ENCODE peak calls at places on chromosomes 7 and 10, in seven cellular contexts. L, T, Z, K, P, X and B are unnamed samples.
A peak's percentile ranks its signal among the peaks of the same experiment; 100 is the strongest.

GRCh38 chr7:98935811-98936210 is 57.5 kb downstream of the TRRAP start:
- DNase-seq in L (no peak), T (no peak), Z (no peak), K (peak; percentile 68), P (no peak), X (no peak), B (no peak)

GRCh38 chr7:79612027-79612426 is 158.6 kb upstream of the MAGI2 start:
- DNase-seq in L (no peak), T (no peak), Z (no peak), K (no peak), P (no peak), X (no peak), B (no peak)

GRCh38 chr7:155560196-155560595 is 13.8 kb upstream of the CNPY1 start:
- DNase-seq in L (no peak), T (no peak), Z (no peak), K (no peak), P (no peak), X (no peak), B (no peak)

GRCh38 chr10:59361659-59362183 is 628 bp downstream of the FAM13C start:
- DNase-seq in L (no peak), T (no peak), Z (no peak), K (peak; percentile 4), P (no peak), X (no peak), B (no peak)

GRCh38 chr7:116434820-116435341 is 64.7 kb upstream of the CAV2 start:
- DNase-seq in L (no peak), T (no peak), Z (no peak), K (peak; percentile 87), P (no peak), X (peak; percentile 52), B (no peak)

GRCh38 chr10:92747600-92747999 is 57.8 kb downstream of the HHEX start:
- DNase-seq in L (peak; percentile 63), T (no peak), Z (no peak), K (no peak), P (peak; percentile 32), X (no peak), B (peak; percentile 23)

GRCh38 chr10:14063531-14064317 is 267.0 kb downstream of the FRMD4A start:
- DNase-seq in L (no peak), T (no peak), Z (no peak), K (peak; percentile 87), P (no peak), X (peak; percentile 91), B (no peak)

GRCh38 chr7:84237533-84238173 is 43.1 kb upstream of the SEMA3A start:
- DNase-seq in L (no peak), T (no peak), Z (no peak), K (peak; percentile 99), P (no peak), X (peak; percentile 95), B (no peak)

GRCh38 chr7:22219036-22219435 is 137.9 kb downstream of the RAPGEF5 start:
- DNase-seq in L (no peak), T (no peak), Z (no peak), K (no peak), P (no peak), X (no peak), B (no peak)

GRCh38 chr7:93461350-93461749 is 113.2 kb downstream of the CALCR start:
- DNase-seq in L (no peak), T (no peak), Z (no peak), K (no peak), P (no peak), X (no peak), B (no peak)

GRCh38 chr10:22042557-22043326 is 39.2 kb upstream of the DNAJC1 start:
- DNase-seq in L (no peak), T (no peak), Z (no peak), K (no peak), P (no peak), X (no peak), B (no peak)

GRCh38 chr7:106964455-106964854 is 80.0 kb upstream of the PRKAR2B start:
- DNase-seq in L (no peak), T (no peak), Z (no peak), K (peak; percentile 11), P (no peak), X (no peak), B (no peak)

GRCh38 chr7:133702078-133702477 is 425.1 kb upstream of the LRGUK start:
- DNase-seq in L (no peak), T (no peak), Z (no peak), K (no peak), P (no peak), X (no peak), B (no peak)

GRCh38 chr7:37920305-37920618 is 178 bp upstream of the EPDR1 start:
- DNase-seq in L (no peak), T (no peak), Z (no peak), K (no peak), P (no peak), X (no peak), B (no peak)

GRCh38 chr10:63528084-63528744 is 7.0 kb downstream of the REEP3 start:
- DNase-seq in L (no peak), T (no peak), Z (no peak), K (no peak), P (no peak), X (no peak), B (no peak)

GRCh38 chr7:13778967-13779366 is 210.5 kb downstream of the ETV1 start:
- DNase-seq in L (peak; percentile 63), T (no peak), Z (no peak), K (peak; percentile 35), P (no peak), X (peak; percentile 21), B (no peak)

GRCh38 chr7:47806701-47807103 is 141.6 kb downstream of the PKD1L1 start:
- DNase-seq in L (peak; percentile 73), T (no peak), Z (no peak), K (no peak), P (no peak), X (peak; percentile 33), B (no peak)

GRCh38 chr10:125200396-125200795 is 40.0 kb upstream of the CTBP2 start:
- DNase-seq in L (no peak), T (no peak), Z (no peak), K (no peak), P (no peak), X (no peak), B (no peak)

GRCh38 chr10:3538850-3539531 is 246.0 kb downstream of the KLF6 start:
- DNase-seq in L (no peak), T (peak; percentile 87), Z (peak; percentile 30), K (peak; percentile 97), P (no peak), X (peak; percentile 92), B (no peak)

GRCh38 chr7:29538322-29538874 is 25.2 kb upstream of the PRR15 start:
- DNase-seq in L (no peak), T (no peak), Z (no peak), K (no peak), P (no peak), X (no peak), B (no peak)

GRCh38 chr7:94654764-94655561 is 970 bp downstream of the SGCE start:
- DNase-seq in L (no peak), T (no peak), Z (no peak), K (peak; percentile 48), P (no peak), X (peak; percentile 67), B (no peak)

GRCh38 chr10:95742529-95742884 is 13.5 kb upstream of the ENTPD1 start:
- DNase-seq in L (no peak), T (no peak), Z (peak; percentile 46), K (peak; percentile 5), P (peak; percentile 52), X (peak; percentile 16), B (no peak)

GRCh38 chr7:125136341-125136740 is 206.7 kb upstream of the POT1 start:
- DNase-seq in L (no peak), T (no peak), Z (no peak), K (no peak), P (no peak), X (no peak), B (no peak)

DNA sequence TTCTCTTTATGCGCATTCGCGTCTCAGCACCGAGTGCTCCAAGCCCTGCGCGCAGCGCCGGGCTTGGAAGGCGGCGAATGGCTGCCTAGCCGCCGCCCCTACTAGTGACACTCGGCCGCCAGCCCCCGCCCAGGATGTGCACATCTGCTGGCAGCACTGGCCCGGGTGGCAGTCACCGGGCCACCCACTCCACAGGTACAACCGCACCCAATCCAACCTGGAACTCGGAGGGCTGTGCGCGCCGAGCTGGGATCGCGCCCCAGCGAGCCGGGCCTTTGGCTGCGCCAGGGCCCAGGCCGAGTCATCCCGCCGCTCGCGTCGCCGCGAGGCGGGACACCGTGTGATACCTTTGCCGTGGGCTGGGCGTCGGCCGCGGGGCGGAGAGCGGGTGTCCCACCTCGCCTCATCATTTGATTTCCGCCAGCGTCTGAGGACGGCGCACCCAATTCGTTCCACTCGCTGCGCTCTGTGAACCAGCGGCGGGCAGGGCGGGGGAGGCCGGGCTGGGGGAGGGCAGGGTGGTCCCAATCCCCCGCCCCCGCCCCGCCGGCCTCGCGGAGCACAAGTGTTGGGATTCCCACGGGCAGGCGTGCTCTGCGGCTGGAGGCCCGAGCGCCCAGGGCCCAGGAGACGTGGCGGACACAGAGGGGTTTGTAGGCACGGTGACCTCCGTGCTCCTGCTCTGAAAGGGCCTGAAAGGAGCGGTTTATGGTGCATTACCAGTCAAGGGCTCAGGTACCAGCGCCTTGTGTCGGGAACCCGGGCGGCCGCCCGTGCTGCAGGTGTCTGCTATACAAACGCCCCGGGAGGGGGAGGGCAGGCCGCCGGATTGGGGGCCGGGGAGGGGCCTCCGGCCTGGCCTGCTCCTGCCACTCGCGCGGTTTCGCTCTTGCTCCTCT is 17.8 kb upstream of the PTF1A start:
- DNase-seq in L (no peak), T (no peak), Z (no peak), K (no peak), P (no peak), X (no peak), B (no peak)
- H3K4me3 ChIP-seq in L (no peak overlapping the region), T (no peak overlapping the region), Z (no peak overlapping the region), K (no peak overlapping the region), P (no peak overlapping the region), X (no peak overlapping the region), B (no peak overlapping the region)

GRCh38 chr10:76939862-76940495 is 697.6 kb downstream of the KCNMA1 start:
- DNase-seq in L (no peak), T (no peak), Z (no peak), K (no peak), P (no peak), X (no peak), B (no peak)
- H3K4me3 ChIP-seq in L (no peak overlapping the region), T (no peak overlapping the region), Z (no peak overlapping the region), K (no peak overlapping the region), P (no peak overlapping the region), X (no peak overlapping the region), B (no peak overlapping the region)

GRCh38 chr10:17257466-17258321 is 29.7 kb downstream of the VIM start:
- DNase-seq in L (no peak), T (no peak), Z (peak; percentile 62), K (peak; percentile 78), P (peak; percentile 50), X (peak; percentile 86), B (peak; percentile 38)
- H3K4me3 ChIP-seq in L (no peak overlapping the region), T (no peak overlapping the region), Z (no peak overlapping the region), K (peak overlapping the region; percentile 37), P (no peak overlapping the region), X (no peak overlapping the region), B (no peak overlapping the region)

GRCh38 chr7:78066599-78066998 is 268.0 kb downstream of the PHTF2 start:
- DNase-seq in L (no peak), T (no peak), Z (no peak), K (no peak), P (no peak), X (no peak), B (no peak)

GRCh38 chr7:78073470-78074382 is 275.2 kb downstream of the PHTF2 start:
- DNase-seq in L (no peak), T (no peak), Z (no peak), K (no peak), P (no peak), X (no peak), B (no peak)

GRCh38 chr7:78074713-78075112 is 276.1 kb downstream of the PHTF2 start:
- DNase-seq in L (no peak), T (no peak), Z (no peak), K (no peak), P (no peak), X (no peak), B (no peak)

GRCh38 chr7:78071821-78072590 is 273.4 kb downstream of the PHTF2 start:
- DNase-seq in L (peak; percentile 58), T (no peak), Z (no peak), K (no peak), P (no peak), X (no peak), B (no peak)
- H3K4me3 ChIP-seq in L (no peak overlapping the region), T (no peak overlapping the region), Z (no peak overlapping the region), K (no peak overlapping the region), P (no peak overlapping the region), X (no peak overlapping the region), B (no peak overlapping the region)